ENCODE peak calls at places on chromosomes 4 and X, in nine cellular contexts. S is gastrocnemius medialis, I is neuronal stem cell, J is stromal cell of bone marrow, N is PC-3, W is aorta, H is PC-9, D is HT-29, M is ELR. V is an unnamed sample.

GRCh38 chr4:76581276-76581675 is 146.2 kb downstream of the SHROOM3 start:
- DNase-seq in M (no peak), J (no peak), H (no peak), N (no peak), W (no peak), I (no peak), S (no peak), D (no peak), V (no peak)

GRCh38 chr4:6277935-6278800 is 8.5 kb downstream of the WFS1 start:
- DNase-seq in W (no peak), N (no peak), D (no peak), J (no peak), S (no peak), M (no peak), H (no peak), I (no peak), V (no peak)

GRCh38 chr4:64882311-64883086 is 473.2 kb upstream of the TECRL start:
- DNase-seq in I (no peak), D (no peak), W (no peak), J (no peak), S (no peak), N (no peak), M (no peak), H (no peak), V (no peak)

GRCh38 chr4:9384126-9384525 is 21.2 kb downstream of the USP17L30 start:
- DNase-seq in M (no peak), J (no peak), I (no peak), D (no peak), N (no peak), H (no peak), W (no peak), S (no peak), V (no peak)

GRCh38 chr4:83387922-83388676 is 53.5 kb upstream of the HPSE start:
- DNase-seq in S (no peak), M (peak), N (no peak), D (no peak), J (no peak), H (no peak), W (no peak), I (no peak), V (no peak)

GRCh38 chr4:17705107-17705506 is 76.3 kb downstream of the FAM184B start:
- DNase-seq in D (no peak), J (no peak), M (no peak), N (no peak), H (no peak), W (no peak), S (no peak), I (no peak), V (no peak)

GRCh38 chr4:19927381-19927780 is 324.3 kb upstream of the SLIT2 start:
- DNase-seq in M (peak), N (no peak), J (no peak), S (no peak), I (no peak), H (no peak), D (no peak), W (no peak), V (no peak)

GRCh38 chrX:65677954-65678469 is 10.6 kb downstream of the MSN start:
- DNase-seq in S (no peak), D (peak), M (peak), H (peak), I (no peak), W (no peak), N (peak), J (peak), V (peak)

GRCh38 chr4:26719954-26720552 is 136.2 kb downstream of the TBC1D19 start:
- DNase-seq in H (no peak), N (peak), M (peak), J (peak), I (no peak), W (no peak), D (peak), S (no peak), V (no peak)

GRCh38 chrX:41734530-41734929 is 10.5 kb downstream of the GPR82 start:
- DNase-seq in J (no peak), I (no peak), M (peak), D (peak), H (no peak), W (no peak), N (peak), S (no peak), V (no peak)

GRCh38 chr4:182643801-182644311 is 273.3 kb downstream of the DCTD start:
- DNase-seq in J (peak), N (no peak), H (no peak), I (no peak), S (no peak), W (no peak), M (peak), D (no peak), V (no peak)

GRCh38 chr4:105327222-105327621 is 146.6 kb downstream of the PPA2 start:
- DNase-seq in S (no peak), W (no peak), N (no peak), H (no peak), M (no peak), I (no peak), D (no peak), J (no peak), V (no peak)

GRCh38 chr4:8392591-8393190 is 47.8 kb downstream of the ACOX3 start:
- DNase-seq in D (no peak), N (peak), H (no peak), I (no peak), M (no peak), J (no peak), S (no peak), W (no peak), V (no peak)

GRCh38 chrX:135695471-135695870 is 18.0 kb upstream of the CT45A1 start:
- DNase-seq in J (no peak), S (no peak), M (no peak), I (no peak), D (no peak), W (no peak), H (no peak), N (no peak), V (no peak)

GRCh38 chr4:85919488-85919887 is 440.4 kb downstream of the MAPK10 start:
- DNase-seq in J (no peak), N (no peak), I (no peak), S (no peak), M (no peak), D (no peak), H (no peak), W (no peak), V (no peak)

GRCh38 chr4:142265536-142265935 is 580.6 kb downstream of the INPP4B start:
- DNase-seq in J (peak), H (peak), M (peak), S (peak), D (peak), N (peak), W (no peak), I (no peak), V (no peak)

GRCh38 chrX:29652484-29652883 is 562.9 kb upstream of the MAGEB2 start:
- DNase-seq in W (no peak), I (no peak), D (no peak), S (no peak), N (peak), M (peak), J (no peak), H (no peak), V (no peak)

GRCh38 chr4:140134780-140135179 is 19.2 kb downstream of the MAML3 start:
- DNase-seq in I (no peak), M (no peak), N (no peak), W (no peak), J (no peak), H (no peak), D (no peak), S (no peak), V (no peak)

GRCh38 chr4:41369680-41370079 is 113.0 kb downstream of the UCHL1 start:
- DNase-seq in N (no peak), W (peak), D (no peak), H (no peak), S (peak), J (no peak), I (no peak), M (no peak), V (no peak)

GRCh38 chr4:109735566-109736454 is 5.9 kb upstream of the PLA2G12A start:
- DNase-seq in W (no peak), S (no peak), I (no peak), M (no peak), D (no peak), J (no peak), N (no peak), H (no peak), V (no peak)

GRCh38 chr4:33924239-33924638 is 2320.1 kb downstream of the ARAP2 start:
- DNase-seq in D (no peak), N (peak), S (no peak), I (peak), J (peak), M (peak), H (no peak), W (no peak), V (no peak)

GRCh38 chr4:140308366-140309123 is 64.9 kb upstream of the SCOC start:
- DNase-seq in W (peak), J (peak), I (no peak), N (no peak), M (peak), H (no peak), S (peak), D (no peak), V (peak)

GRCh38 chr4:159504634-159505033 is 401.8 kb downstream of the RAPGEF2 start:
- DNase-seq in W (no peak), M (peak), N (no peak), I (no peak), H (no peak), J (no peak), D (no peak), S (no peak), V (no peak)

GRCh38 chr4:80484707-80485106 is 149.2 kb downstream of the CFAP299 start:
- DNase-seq in M (no peak), H (no peak), W (no peak), J (no peak), I (no peak), N (no peak), S (no peak), D (no peak), V (no peak)

GRCh38 chr4:128322311-128322710 is 34.7 kb upstream of the PGRMC2 start:
- DNase-seq in M (peak), D (no peak), W (no peak), J (no peak), I (no peak), H (peak), N (peak), S (no peak), V (no peak)

GRCh38 chrX:106728337-106728736 is 1.8 kb downstream of the RNF128 start:
- DNase-seq in H (no peak), D (peak), N (no peak), J (no peak), M (no peak), S (no peak), W (no peak), I (no peak), V (no peak)

GRCh38 chr4:112517067-112517588 is 1.1 kb upstream of the NEUROG2 start:
- DNase-seq in N (no peak), S (no peak), J (no peak), W (no peak), I (peak), M (peak), D (no peak), H (no peak), V (no peak)

GRCh38 chrX:72201836-72202536 is 20.4 kb downstream of the PIN4 start:
- DNase-seq in I (no peak), J (peak), H (no peak), M (peak), N (peak), D (no peak), W (no peak), S (no peak), V (no peak)

GRCh38 chr4:53313510-53313909 is 52.4 kb downstream of the SCFD2 start:
- DNase-seq in H (no peak), S (no peak), D (peak), J (no peak), W (no peak), N (peak), I (peak), M (peak), V (no peak)

GRCh38 chr4:8710946-8711345 is 118.4 kb downstream of the CPZ start:
- DNase-seq in W (peak), S (no peak), H (no peak), M (no peak), D (no peak), N (no peak), J (no peak), I (no peak), V (no peak)

GRCh38 chr4:8548731-8549351 is 31.4 kb upstream of the GPR78 start:
- DNase-seq in M (no peak), D (no peak), H (peak), W (peak), J (no peak), I (no peak), S (no peak), N (peak), V (no peak)

GRCh38 chr4:64940698-64941097 is 531.4 kb upstream of the TECRL start:
- DNase-seq in J (peak), W (no peak), M (peak), N (peak), D (no peak), H (no peak), S (no peak), I (no peak), V (no peak)